ENCODE peak calls at places on chromosomes 13 and 19, in five cellular contexts. P, Z, H, K and I are unnamed samples.

GRCh38 chr19:6970478-6970877 is 50.8 kb downstream of the MBD3L2B start:
- DNase-seq in P (no peak), Z (no peak), H (no peak), K (no peak), I (no peak)

GRCh38 chr19:12749938-12750521 is 1.6 kb upstream of the BEST2 start:
- DNase-seq in P (no peak), Z (no peak), H (no peak), K (no peak), I (peak; percentile 45)

GRCh38 chr13:62483774-62484173 is 1068.1 kb upstream of the PCDH20 start:
- DNase-seq in P (no peak), Z (no peak), H (no peak), K (no peak), I (no peak)

GRCh38 chr13:98517576-98518310 is 59.2 kb downstream of the STK24 start:
- DNase-seq in P (no peak), Z (no peak), H (no peak), K (no peak), I (no peak)

GRCh38 chr13:19810996-19811881 is 28.5 kb upstream of the PSPC1 start:
- DNase-seq in P (no peak), Z (no peak), H (no peak), K (no peak), I (no peak)

GRCh38 chr13:24134772-24135171 is 25.7 kb upstream of the SPATA13 start:
- DNase-seq in P (no peak), Z (no peak), H (no peak), K (no peak), I (no peak)

GRCh38 chr13:98874029-98874397 is 103.9 kb downstream of the DOCK9 start:
- DNase-seq in P (no peak), Z (no peak), H (no peak), K (no peak), I (no peak)

GRCh38 chr19:5677156-5677555 is 3.2 kb downstream of the MICOS13 start:
- DNase-seq in P (no peak), Z (no peak), H (no peak), K (no peak), I (no peak)

GRCh38 chr19:13095934-13096890 is 6.4 kb downstream of the LYL1 start:
- DNase-seq in P (peak; percentile 35), Z (peak; percentile 49), H (no peak), K (no peak), I (peak; percentile 86)

GRCh38 chr13:30835442-30835841 is 70.6 kb upstream of the MEDAG start:
- DNase-seq in P (no peak), Z (no peak), H (no peak), K (no peak), I (no peak)

GRCh38 chr13:37127706-37128241 is 22.3 kb upstream of the CSNK1A1L start:
- DNase-seq in P (peak; percentile 27), Z (no peak), H (no peak), K (no peak), I (no peak)

GRCh38 chr19:38457690-38458405 is 24.4 kb downstream of the RYR1 start:
- DNase-seq in P (no peak), Z (no peak), H (no peak), K (no peak), I (no peak)

GRCh38 chr13:28325022-28325421 is 169.9 kb downstream of the FLT1 start:
- DNase-seq in P (no peak), Z (no peak), H (no peak), K (no peak), I (no peak)

GRCh38 chr19:48726573-48726972 is 7.0 kb upstream of the MAMSTR start:
- DNase-seq in P (no peak), Z (no peak), H (no peak), K (no peak), I (no peak)

GRCh38 chr13:71874490-71874889 is 7.5 kb upstream of the DACH1 start:
- DNase-seq in P (no peak), Z (no peak), H (no peak), K (no peak), I (no peak)

GRCh38 chr19:57477191-57478008 is at the start of gene ZNF772:
- DNase-seq in P (peak; percentile 96), Z (peak; percentile 40), H (peak; percentile 82), K (peak; percentile 92), I (peak; percentile 95)
- TF ChIP-seq CTCF in P (peak; percentile 47), Z (peak; percentile 44), H (peak; percentile 57), K (peak; percentile 82), I (peak; percentile 96)

DNA sequence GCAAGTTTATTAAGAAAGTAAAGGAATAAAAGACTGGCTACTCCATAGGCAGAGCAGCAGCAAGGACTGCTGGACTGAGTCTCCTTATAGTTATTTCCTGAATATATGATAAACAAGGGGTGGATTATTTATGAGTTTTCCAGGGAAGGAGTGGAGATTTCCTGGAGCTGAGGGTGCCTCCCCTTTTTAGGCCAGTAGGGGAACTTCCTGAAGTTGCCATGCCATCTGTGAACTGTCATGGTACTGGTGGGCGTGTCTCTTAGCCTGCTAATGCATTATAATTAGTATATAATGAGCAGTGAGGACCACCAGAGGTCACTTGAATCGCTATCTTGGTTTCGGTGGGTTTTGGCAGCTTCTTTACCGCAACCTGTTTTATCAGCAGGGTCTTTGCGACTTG is 13.5 kb downstream of the ZSCAN5A start:
- DNase-seq in P (no peak), Z (no peak), H (no peak), K (no peak), I (no peak)
- TF ChIP-seq CTCF in P (no peak), Z (peak; percentile 21), H (peak; percentile 1), K (peak; percentile 21), I (peak; percentile 24)

DNA sequence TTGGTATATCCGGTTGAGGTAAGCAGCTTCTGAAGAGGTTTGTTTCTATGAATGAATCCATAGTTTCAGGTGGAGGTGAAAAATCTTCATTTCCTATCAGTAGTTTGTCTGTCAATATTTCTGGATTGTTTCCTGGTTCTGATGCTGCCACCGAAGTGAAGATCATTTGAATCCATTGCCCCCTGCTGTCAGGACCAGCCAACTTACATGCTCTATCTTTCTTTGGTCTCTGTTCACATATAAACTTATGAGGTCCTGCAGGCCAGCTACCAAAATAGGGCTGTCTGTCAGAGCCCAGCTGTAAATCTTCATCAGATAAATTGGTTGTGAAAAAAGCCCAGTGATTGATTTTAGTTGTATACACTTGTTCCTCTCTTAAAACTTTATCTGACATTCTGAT is 15.2 kb upstream of the N4BP2L1 start:
- DNase-seq in P (no peak), Z (no peak), H (peak; percentile 34), K (no peak), I (no peak)
- TF ChIP-seq CTCF in P (no peak), Z (peak; percentile 37), H (peak; percentile 62), K (peak; percentile 47), I (no peak)

DNA sequence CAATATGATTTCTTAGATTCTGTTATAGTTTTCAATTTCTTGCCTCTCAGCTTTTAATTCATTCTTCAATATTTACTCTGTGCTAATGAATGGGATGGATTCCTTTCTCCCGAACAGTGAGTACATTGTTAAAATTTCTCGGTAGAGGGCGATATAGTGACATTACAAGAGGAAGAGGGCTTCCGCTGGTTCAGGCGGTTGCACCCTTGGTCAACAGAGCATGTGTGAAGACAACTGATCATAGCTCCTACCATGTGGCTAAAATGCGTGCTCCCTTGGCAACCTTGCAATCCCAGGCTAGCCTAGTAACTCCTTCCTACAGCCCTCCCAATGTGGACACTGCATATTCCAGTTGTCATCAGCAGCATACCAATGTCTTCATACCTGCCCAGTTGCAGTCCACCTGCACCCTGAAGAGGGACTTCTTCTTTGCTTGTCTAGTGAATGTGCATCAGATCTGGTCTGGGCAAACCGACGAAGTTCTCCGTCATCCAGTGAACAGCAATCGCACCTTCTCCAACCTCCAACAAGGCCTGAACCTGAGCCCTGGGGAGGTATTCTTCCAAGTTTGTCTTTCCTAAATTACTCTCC is 653.0 kb upstream of the GPC6 start:
- DNase-seq in P (no peak), Z (no peak), H (no peak), K (no peak), I (peak; percentile 31)
- TF ChIP-seq CTCF in P (no peak), Z (peak; percentile 57), H (no peak), K (peak; percentile 29), I (peak; percentile 67)

DNA sequence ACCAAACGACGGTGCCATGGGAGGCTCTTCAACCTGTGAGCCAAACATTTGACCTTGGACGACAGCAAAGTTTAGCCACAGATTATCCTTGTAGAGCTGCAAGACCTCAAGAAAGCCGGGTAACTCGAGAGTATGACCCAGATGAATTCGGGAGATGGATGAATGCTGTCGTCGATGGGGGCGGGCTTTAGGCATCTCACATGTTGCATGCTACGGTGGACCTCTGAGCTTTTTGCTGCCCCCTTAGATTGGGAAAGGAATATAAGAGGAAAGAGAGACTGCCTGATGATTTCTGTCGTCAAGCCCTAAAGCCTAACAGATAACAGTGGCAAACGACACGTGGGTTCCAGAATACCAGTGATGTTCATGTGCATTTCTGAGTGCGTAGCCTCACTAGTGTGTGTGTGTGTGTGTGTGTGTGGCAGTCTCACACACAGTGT is 716 bp upstream of the ABCC4 start:
- DNase-seq in P (no peak), Z (no peak), H (no peak), K (no peak), I (no peak)
- TF ChIP-seq CTCF in P (no peak), Z (no peak), H (no peak), K (no peak), I (no peak)